ENCODE peak calls at places on chromosomes 13 and 19, in eight cellular contexts. P, R, W, E, S, Q, L and M are unnamed samples.

GRCh38 chr13:91572439-91572838 is 174.0 kb downstream of the GPC5 start:
- DNase-seq in R (no peak), E (no peak), Q (no peak), S (peak), P (no peak), W (no peak), L (no peak), M (no peak)

GRCh38 chr13:87138856-87139255 is 532.3 kb upstream of the SLITRK5 start:
- DNase-seq in Q (no peak), S (no peak), L (no peak), W (no peak), E (no peak), R (no peak), P (no peak), M (no peak)

GRCh38 chr19:51354103-51354741 is 12.0 kb downstream of the ETFB start:
- DNase-seq in P (no peak), S (peak), Q (no peak), E (no peak), L (no peak), R (no peak), W (no peak), M (no peak)

GRCh38 chr19:41735071-41735623 is 20.2 kb upstream of the CEACAM6 start:
- DNase-seq in S (no peak), L (no peak), R (no peak), W (no peak), Q (no peak), E (no peak), P (no peak), M (no peak)

GRCh38 chr19:42206871-42207755 is 10.4 kb downstream of the DEDD2 start:
- DNase-seq in E (no peak), Q (no peak), S (peak), R (no peak), P (no peak), W (no peak), L (no peak), M (peak)

GRCh38 chr13:48500652-48501197 is 32.2 kb downstream of the RCBTB2 start:
- DNase-seq in P (peak), E (no peak), Q (no peak), L (no peak), R (no peak), S (peak), W (no peak), M (peak)

GRCh38 chr13:77860621-77861020 is 58.0 kb downstream of the EDNRB start:
- DNase-seq in L (no peak), E (no peak), P (no peak), R (no peak), W (no peak), S (no peak), Q (no peak), M (no peak)

GRCh38 chr13:43261018-43261417 is 237.6 kb downstream of the DNAJC15 start:
- DNase-seq in E (no peak), P (peak), Q (no peak), L (no peak), W (peak), S (peak), R (no peak), M (peak)

GRCh38 chr13:113837554-113838355 is 26.1 kb downstream of the GAS6 start:
- DNase-seq in P (peak), E (no peak), W (peak), L (peak), Q (peak), S (peak), R (peak), M (peak)

GRCh38 chr13:48636550-48636949 is 17.2 kb upstream of the CYSLTR2 start:
- DNase-seq in R (no peak), W (no peak), P (no peak), S (peak), Q (no peak), E (no peak), L (no peak), M (no peak)

GRCh38 chr13:112605531-112605990 is 17.6 kb upstream of the TUBGCP3 start:
- DNase-seq in L (no peak), Q (no peak), E (no peak), W (peak), P (no peak), R (no peak), S (no peak), M (no peak)

GRCh38 chr13:29955137-29955650 is 104.8 kb upstream of the UBL3 start:
- DNase-seq in Q (no peak), R (no peak), W (no peak), P (no peak), E (no peak), S (no peak), L (no peak), M (no peak)

DNA sequence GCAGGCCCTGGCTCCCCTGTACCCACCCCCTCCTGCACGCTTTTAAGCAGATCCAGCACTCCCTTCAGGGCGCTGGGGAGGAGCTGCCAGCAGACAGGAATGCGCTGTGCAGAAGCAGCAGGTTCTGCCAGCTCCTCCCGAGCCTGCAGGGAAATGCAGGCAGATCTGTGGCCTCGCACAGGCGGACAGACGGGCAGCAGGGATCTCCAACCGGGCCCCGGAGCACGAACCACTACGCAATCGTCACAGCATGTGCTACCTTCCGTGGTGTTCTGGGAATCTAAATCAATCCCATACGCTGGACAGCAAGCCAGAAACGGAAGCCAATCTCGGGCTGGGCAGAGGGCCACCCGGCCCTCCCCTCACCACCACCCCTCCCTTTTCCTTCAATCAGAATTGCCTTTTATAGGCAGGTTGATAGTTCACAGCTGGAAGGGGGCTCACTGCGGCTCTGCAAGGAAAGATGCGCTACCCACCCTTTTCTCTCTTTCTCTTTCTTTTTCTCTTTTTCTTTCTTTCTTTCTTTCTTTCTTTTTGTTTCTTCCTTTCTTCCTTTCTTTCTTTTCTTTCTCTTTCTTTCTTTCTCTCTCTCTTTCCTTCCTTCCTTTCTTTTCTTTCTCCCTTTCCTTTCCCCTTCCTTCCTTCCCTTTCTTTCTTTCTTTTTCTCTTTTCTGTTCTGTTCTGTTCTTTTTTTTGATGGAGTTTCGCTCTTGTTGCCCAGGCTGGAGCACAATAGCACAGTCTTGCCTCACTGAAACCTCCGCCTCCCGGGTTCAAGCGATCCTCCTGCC is 99.9 kb downstream of the GNG7 start:
- DNase-seq in S (peak), L (peak), E (peak), R (peak), P (no peak), Q (peak), W (peak), M (peak)
- TF ChIP-seq CTCF in S (no peak), L (peak), E (no peak), R (no peak), P (no peak), Q (no peak), W (no peak), M (no peak)

GRCh38 chr19:566844-567243 is 5.6 kb upstream of the BSG start:
- DNase-seq in E (no peak), W (no peak), P (no peak), S (no peak), R (no peak), L (no peak), Q (no peak), M (no peak)

GRCh38 chr19:571127-571974 is 1.0 kb upstream of the BSG start:
- DNase-seq in E (peak), Q (no peak), R (peak), S (no peak), P (peak), W (no peak), L (no peak), M (no peak)

GRCh38 chr19:570315-570714 is 2.1 kb upstream of the BSG start:
- DNase-seq in L (no peak), S (no peak), E (no peak), Q (no peak), R (peak), W (no peak), P (no peak), M (no peak)

GRCh38 chr19:566403-566802 is 6.0 kb upstream of the BSG start:
- DNase-seq in Q (no peak), R (no peak), L (peak), P (no peak), W (no peak), E (no peak), S (no peak), M (no peak)

DNA sequence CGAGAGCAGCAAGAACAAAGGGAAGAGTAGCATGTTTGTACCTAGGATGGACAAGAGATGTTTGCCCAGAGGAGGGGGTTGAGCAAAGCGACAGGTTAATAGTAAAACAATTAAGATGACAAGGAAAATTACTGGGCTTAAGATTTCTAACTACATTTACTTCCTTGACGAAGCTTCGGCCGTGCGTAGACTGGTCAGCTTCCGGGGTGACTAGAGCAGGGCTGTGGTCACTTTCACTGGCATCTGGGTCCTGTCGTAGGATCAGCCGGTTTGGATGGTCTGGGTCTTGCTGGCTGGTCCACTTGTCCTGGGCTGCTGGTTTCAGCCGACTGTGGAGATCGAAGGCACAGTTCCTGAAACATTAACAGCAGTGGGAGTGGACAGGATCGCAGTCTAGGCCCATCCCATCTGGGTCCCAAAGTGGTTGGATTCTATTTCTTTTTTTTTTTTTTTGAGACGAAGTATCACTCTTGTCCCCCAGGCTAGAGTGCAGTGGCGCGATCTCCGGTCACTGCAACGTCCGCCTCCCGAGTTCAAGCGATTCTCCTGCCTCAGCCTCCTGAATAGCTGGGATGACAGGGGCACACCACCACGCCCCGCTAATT is 5.0 kb upstream of the BSG start:
- DNase-seq in L (no peak), Q (no peak), R (no peak), P (no peak), W (no peak), S (no peak), E (no peak), M (no peak)
- H3K27ac ChIP-seq in L (peak), Q (peak), R (no peak), P (no peak), W (no peak), S (no peak), E (no peak), M (no peak)

GRCh38 chr13:82817133-82817532 is 1065.1 kb downstream of the SLITRK1 start:
- DNase-seq in Q (no peak), S (no peak), P (no peak), L (no peak), W (no peak), R (no peak), E (no peak), M (no peak)
- TF ChIP-seq CTCF in Q (no peak), S (no peak), P (no peak), L (no peak), W (no peak), R (no peak), E (no peak), M (no peak)

GRCh38 chr19:47778954-47779351 is 450 bp downstream of the SELENOW start:
- DNase-seq in E (no peak), W (no peak), S (no peak), P (no peak), R (peak), Q (no peak), L (peak), M (no peak)

GRCh38 chr19:47778089-47778953 is at the start of gene SELENOW:
- DNase-seq in S (peak), E (peak), W (peak), P (peak), Q (peak), L (peak), R (peak), M (peak)

GRCh38 chr19:47779524-47780214 is 1.2 kb downstream of the SELENOW start:
- DNase-seq in R (peak), E (no peak), W (no peak), Q (peak), P (no peak), L (peak), S (no peak), M (no peak)

GRCh38 chr19:47780215-47780551 is 1.7 kb downstream of the SELENOW start:
- DNase-seq in E (no peak), Q (no peak), S (no peak), L (no peak), W (no peak), R (no peak), P (no peak), M (no peak)

DNA sequence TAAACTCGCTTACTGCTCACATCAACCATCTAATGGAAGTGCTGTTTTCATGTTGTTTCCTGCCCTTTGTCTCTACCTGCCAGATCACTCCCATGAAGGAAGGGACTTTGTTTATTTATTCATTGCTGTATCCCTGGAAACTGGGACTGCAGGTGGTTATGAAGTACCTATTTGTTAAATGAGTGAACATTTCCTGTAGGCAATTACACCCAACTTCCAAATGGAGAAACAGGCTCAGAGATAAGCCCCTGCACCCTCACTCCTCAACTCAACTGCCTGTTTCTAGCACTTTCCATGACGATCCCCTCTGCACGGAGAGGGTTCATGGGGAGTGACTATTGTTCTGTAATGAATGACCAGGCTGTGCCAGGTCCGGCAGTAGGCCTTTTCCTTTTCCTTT is 1.9 kb upstream of the SELENOW start:
- DNase-seq in W (no peak), R (no peak), P (peak), L (no peak), S (no peak), Q (no peak), E (no peak), M (peak)
- H3K27ac ChIP-seq in W (no peak), R (no peak), P (no peak), L (peak), S (no peak), Q (peak), E (peak), M (peak)

DNA sequence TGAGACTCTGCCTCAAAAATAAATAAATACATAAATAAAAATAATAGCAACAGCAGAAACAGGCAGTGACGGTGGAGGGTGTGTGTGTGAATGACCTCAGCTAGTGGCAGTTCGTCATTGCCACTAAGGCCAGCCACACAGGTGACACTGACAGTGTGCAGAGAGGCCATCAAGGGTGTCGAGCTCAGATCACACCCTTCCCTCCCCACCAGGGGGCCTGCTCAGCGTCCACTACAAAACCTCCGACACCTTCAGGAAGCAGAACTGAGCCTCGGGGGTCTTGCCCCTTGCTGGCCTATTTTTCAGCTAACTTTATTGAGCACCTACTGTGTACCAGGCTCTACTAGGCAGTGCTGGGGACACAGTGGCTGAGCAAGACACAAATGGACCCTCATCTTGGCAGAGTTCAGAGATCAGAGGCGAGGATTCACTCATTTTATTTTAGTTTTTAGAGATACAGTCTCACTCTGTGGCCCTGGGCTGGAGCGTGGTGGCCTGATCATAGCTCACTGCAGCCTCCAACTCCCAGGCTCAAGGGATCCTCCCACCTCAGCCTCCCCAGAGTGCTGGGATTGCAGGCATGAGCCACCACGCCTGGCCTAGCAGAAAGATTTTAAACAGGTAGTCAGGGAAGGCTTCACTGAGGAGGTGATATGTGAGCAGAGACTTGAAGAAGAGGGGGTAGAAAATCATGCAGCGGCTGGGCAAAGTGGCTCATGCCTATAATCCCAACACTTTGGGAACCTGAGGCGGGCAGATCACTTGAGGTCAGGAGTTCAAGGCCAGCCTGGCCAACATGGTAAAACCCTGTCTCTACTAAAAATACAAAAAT is 30.3 kb upstream of the SEMA6B start:
- DNase-seq in L (no peak), Q (no peak), W (no peak), R (no peak), E (peak), P (no peak), S (no peak), M (no peak)
- TF ChIP-seq CTCF in L (no peak), Q (no peak), W (no peak), R (peak), E (peak), P (peak), S (peak), M (no peak)

GRCh38 chr13:32022292-32022691 is 9.3 kb upstream of the FRY start:
- DNase-seq in L (peak), R (no peak), P (no peak), Q (no peak), E (no peak), W (no peak), S (no peak), M (no peak)
- H3K27ac ChIP-seq in L (peak), R (no peak), P (no peak), Q (no peak), E (no peak), W (no peak), S (no peak), M (no peak)

GRCh38 chr13:34031629-34032028 is 213.7 kb downstream of the RFC3 start:
- DNase-seq in Q (no peak), L (no peak), P (no peak), R (no peak), S (no peak), W (no peak), E (no peak), M (no peak)
- TF ChIP-seq CTCF in Q (no peak), L (no peak), P (no peak), R (no peak), S (no peak), W (no peak), E (no peak), M (no peak)

DNA sequence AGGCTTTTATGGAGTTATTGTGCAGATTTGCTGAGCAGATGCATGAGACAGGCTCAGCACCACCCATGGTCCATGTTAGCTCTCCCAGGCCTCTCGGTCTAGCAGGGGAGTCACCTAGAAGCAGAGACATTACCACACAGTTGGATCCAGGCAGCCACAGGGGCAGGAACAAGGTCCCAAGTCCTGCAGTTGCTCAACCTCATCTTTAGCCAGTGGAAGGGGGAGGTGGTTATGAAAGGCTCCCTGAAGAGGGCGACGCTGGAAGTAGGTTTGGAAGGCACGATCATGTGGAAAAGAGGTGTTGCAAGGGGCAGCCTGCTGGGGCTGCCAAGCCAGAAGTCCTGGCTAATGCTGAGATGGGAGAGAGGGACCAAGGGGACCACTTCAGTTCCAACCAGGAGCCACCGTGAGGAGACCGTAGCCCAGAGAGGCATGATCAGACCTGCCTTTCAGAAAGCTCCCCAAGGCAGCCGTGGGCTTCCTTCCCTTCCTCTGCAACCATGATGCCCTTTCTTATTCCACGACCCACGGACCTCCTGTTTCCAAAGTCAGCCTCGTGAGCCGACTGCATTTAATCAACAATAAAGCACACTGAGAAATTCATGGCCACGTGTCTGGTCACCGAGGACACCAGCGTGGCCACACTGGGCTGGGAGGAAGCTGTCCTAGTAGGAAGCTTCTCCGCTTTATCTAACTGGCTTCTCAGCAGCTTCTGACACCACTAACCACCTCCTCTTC is 2.5 kb downstream of the AP1M1 start:
- DNase-seq in E (no peak), R (peak), S (no peak), L (no peak), P (peak), W (no peak), Q (no peak), M (no peak)
- H3K27ac ChIP-seq in E (no peak), R (no peak), S (no peak), L (no peak), P (peak), W (peak), Q (no peak), M (peak)

GRCh38 chr19:12365372-12366162 is at the start of gene ZNF442:
- DNase-seq in L (peak), Q (peak), P (no peak), S (peak), R (peak), W (peak), E (peak), M (peak)
- TF ChIP-seq CTCF in L (peak), Q (peak), P (no peak), S (peak), R (peak), W (peak), E (peak), M (peak)